ENCODE peak calls at places on chromosomes 12 and 14, in six cellular contexts. T is stimulated activated CD4-positive, alpha-beta T cell treated with anti-CD3 and anti-CD28 coated beads, Interleukin-4, amount 100 ng/mL, for 4 hours; V is immature natural killer cell; J is NCI-H1105; C is HCT116; F is suprapubic skin. B is an unnamed sample.

GRCh38 chr12:33047666-33048065 is 151.1 kb upstream of the PKP2 start:
- DNase-seq in T (no peak), V (no peak), J (no peak), C (no peak), F (no peak), B (no peak)

GRCh38 chr12:95661360-95661759 is 110.1 kb upstream of the USP44 start:
- DNase-seq in T (no peak), V (no peak), J (no peak), C (no peak), F (no peak), B (no peak)

GRCh38 chr14:70188608-70189540 is at the start of gene SLC8A3:
- DNase-seq in T (no peak), V (no peak), J (peak; percentile 64), C (no peak), F (no peak), B (no peak)

GRCh38 chr14:76655331-76655730 is 105.9 kb upstream of the VASH1 start:
- DNase-seq in T (no peak), V (no peak), J (no peak), C (no peak), F (no peak), B (no peak)

GRCh38 chr12:22858849-22859569 is 234.0 kb downstream of the ETNK1 start:
- DNase-seq in T (no peak), V (no peak), J (no peak), C (no peak), F (no peak), B (peak; percentile 39)

GRCh38 chr14:100988011-100988410 is 84.5 kb upstream of the RTL1 start:
- DNase-seq in T (no peak), V (no peak), J (no peak), C (peak; percentile 51), F (no peak), B (no peak)

GRCh38 chr14:101715209-101716076 is 46.1 kb upstream of the PPP2R5C start:
- DNase-seq in T (no peak), V (peak; percentile 77), J (no peak), C (no peak), F (peak; percentile 65), B (no peak)

GRCh38 chr14:23294346-23294733 is 8.3 kb downstream of the PPP1R3E start:
- DNase-seq in T (no peak), V (no peak), J (no peak), C (no peak), F (no peak), B (no peak)

GRCh38 chr14:25052385-25052784 is 2.4 kb upstream of the STXBP6 start:
- DNase-seq in T (no peak), V (no peak), J (no peak), C (no peak), F (no peak), B (no peak)

GRCh38 chr12:4562034-4562657 is at the start of gene DYRK4:
- DNase-seq in T (no peak), V (peak; percentile 25), J (peak; percentile 42), C (no peak), F (no peak), B (peak; percentile 42)

B was measured in skeletal muscle cell.